ENCODE peak calls at places on chromosomes 4 and X, in eight cellular contexts. R is activated CD4-positive, alpha-beta T cell treated with anti-CD3 and anti-CD28 coated beads for 1 hour; Z is T-helper 2 cell; N is pancreas; X is CD4-positive, alpha-beta T cell; U is iris pigment epithelial cell; A is cardiac fibroblast; W is cardiac muscle cell. D is an unnamed sample.

GRCh38 chr4:85548116-85548515 is 73.2 kb downstream of the ARHGAP24 start:
- DNase-seq in A (no peak), N (no peak), X (no peak), R (no peak), Z (no peak), U (no peak), W (no peak), D (no peak)

GRCh38 chr4:83686166-83686565 is 150.3 kb downstream of the GPAT3 start:
- DNase-seq in A (no peak), U (no peak), W (no peak), N (no peak), R (no peak), X (no peak), Z (no peak), D (peak)

GRCh38 chr4:81722229-81722900 is 250.7 kb upstream of the RASGEF1B start:
- DNase-seq in A (no peak), X (no peak), U (no peak), R (no peak), Z (no peak), N (no peak), W (no peak), D (no peak)

GRCh38 chr4:40199999-40200880 is 3.4 kb downstream of the RHOH start:
- DNase-seq in A (no peak), X (peak), Z (peak), R (peak), N (no peak), U (no peak), W (no peak), D (peak)

GRCh38 chr4:107719927-107720722 is at the start of gene PAPSS1:
- DNase-seq in U (peak), W (peak), A (peak), Z (peak), N (peak), R (peak), X (peak), D (peak)

GRCh38 chrX:68177542-68177941 is 255.8 kb downstream of the OPHN1 start:
- DNase-seq in X (no peak), N (no peak), U (peak), W (peak), A (no peak), Z (no peak), R (no peak), D (peak)

GRCh38 chr4:110970642-110971041 is 347.8 kb upstream of the PITX2 start:
- DNase-seq in U (peak), N (peak), Z (no peak), W (peak), A (peak), X (no peak), R (no peak), D (peak)

GRCh38 chr4:152039085-152039484 is 278.3 kb upstream of the GATB start:
- DNase-seq in Z (no peak), W (peak), R (no peak), X (no peak), A (peak), N (no peak), U (peak), D (no peak)

GRCh38 chrX:44451056-44451455 is 91.6 kb downstream of the FUNDC1 start:
- DNase-seq in R (no peak), A (no peak), Z (no peak), U (no peak), W (no peak), X (no peak), N (no peak), D (no peak)

GRCh38 chrX:57929373-57929772 is 19.1 kb upstream of the ZXDA start:
- DNase-seq in X (no peak), N (no peak), R (no peak), A (peak), U (peak), W (peak), Z (no peak), D (peak)

GRCh38 chr4:90357117-90357710 is 230.0 kb downstream of the CCSER1 start:
- DNase-seq in Z (no peak), W (peak), R (no peak), U (peak), N (no peak), A (peak), X (no peak), D (peak)

GRCh38 chr4:16830081-16830480 is 68.4 kb downstream of the LDB2 start:
- DNase-seq in A (no peak), N (no peak), R (no peak), U (no peak), X (no peak), W (no peak), Z (no peak), D (no peak)

GRCh38 chr4:153616005-153616555 is 68.0 kb upstream of the TLR2 start:
- DNase-seq in A (no peak), X (no peak), N (no peak), U (peak), Z (no peak), W (no peak), R (peak), D (no peak)

GRCh38 chr4:112968456-112969159 is 80.8 kb upstream of the ANK2 start:
- DNase-seq in Z (no peak), U (peak), N (no peak), A (no peak), R (no peak), W (peak), X (no peak), D (peak)

GRCh38 chr4:112302320-112303274 is 5.4 kb downstream of the ALPK1 start:
- DNase-seq in X (no peak), N (no peak), A (no peak), U (no peak), R (no peak), W (no peak), Z (no peak), D (no peak)

GRCh38 chr4:3498901-3499510 is 33.2 kb downstream of the LRPAP1 start:
- DNase-seq in W (no peak), N (no peak), U (no peak), A (no peak), R (no peak), X (no peak), Z (no peak), D (no peak)

GRCh38 chrX:45715787-45716186 is 515.1 kb upstream of the DIPK2B start:
- DNase-seq in A (no peak), X (no peak), Z (no peak), U (peak), R (no peak), W (no peak), N (no peak), D (peak)

GRCh38 chr4:152938237-152938969 is 2.3 kb downstream of the FHDC1 start:
- DNase-seq in X (no peak), Z (no peak), U (no peak), N (no peak), W (no peak), R (no peak), A (no peak), D (peak)

GRCh38 chr4:24001945-24002640 is 112.2 kb upstream of the PPARGC1A start:
- DNase-seq in X (no peak), R (no peak), N (no peak), W (no peak), Z (no peak), U (peak), A (no peak), D (no peak)

GRCh38 chr4:92091335-92091734 is 212.4 kb upstream of the GRID2 start:
- DNase-seq in W (peak), R (no peak), X (no peak), U (no peak), Z (no peak), N (no peak), A (no peak), D (no peak)

GRCh38 chr4:5165419-5166369 is 114.4 kb downstream of the STK32B start:
- DNase-seq in U (peak), N (no peak), A (peak), Z (no peak), R (no peak), W (peak), X (no peak), D (no peak)

GRCh38 chr4:142265536-142265935 is 580.6 kb downstream of the INPP4B start:
- DNase-seq in N (no peak), U (peak), Z (no peak), A (peak), W (peak), R (no peak), X (peak), D (peak)

GRCh38 chrX:118181030-118181429 is 64.4 kb upstream of the KLHL13 start:
- DNase-seq in R (no peak), N (no peak), A (peak), Z (no peak), W (peak), U (peak), X (no peak), D (peak)

GRCh38 chrX:19888419-19888879 is 1.0 kb upstream of the SH3KBP1 start:
- DNase-seq in Z (peak), U (peak), A (peak), W (peak), N (no peak), X (peak), R (no peak), D (peak)

D was measured in mammary epithelial cell.